ENCODE peak calls at places on chromosomes 6 and 20, in ten cellular contexts. Q is fibroblast of the aortic adventitia; C is ovary; L is DND-41; J is testis; S is CD8-positive, alpha-beta T cell; E is cardiac muscle cell; O is tibial artery; U is tibial nerve; A is dorsolateral prefrontal cortex. P is an unnamed sample.

GRCh38 chr20:36632147-36632486 is 13.9 kb downstream of the SLA2 start:
- DNase-seq in Q (no peak), C (no peak), L (no peak), J (no peak), S (no peak), E (no peak), O (no peak), U (no peak), A (no peak), P (no peak)

GRCh38 chr6:71727632-71728294 is 158.6 kb upstream of the RIMS1 start:
- DNase-seq in Q (no peak), C (no peak), L (no peak), J (no peak), S (no peak), E (peak; percentile 0), O (no peak), U (no peak), A (no peak), P (no peak)

GRCh38 chr20:18477821-18478220 is 10.6 kb downstream of the POLR3F start:
- DNase-seq in Q (no peak), C (no peak), L (no peak), J (no peak), S (no peak), E (no peak), O (no peak), U (no peak), A (no peak), P (no peak)

GRCh38 chr6:33815854-33816253 is 12.1 kb upstream of the MLN start:
- DNase-seq in Q (no peak), C (no peak), L (peak; percentile 46), J (no peak), S (no peak), E (peak; percentile 40), O (no peak), U (no peak), A (peak; percentile 40), P (no peak)

GRCh38 chr6:74362391-74362790 is 666.4 kb downstream of the CD109 start:
- DNase-seq in Q (no peak), C (no peak), L (no peak), J (no peak), S (no peak), E (no peak), O (no peak), U (no peak), A (no peak), P (no peak)

GRCh38 chr6:110033749-110034636 is 55.9 kb downstream of the GPR6 start:
- DNase-seq in Q (no peak), C (no peak), L (no peak), J (no peak), S (no peak), E (no peak), O (no peak), U (no peak), A (no peak), P (no peak)

GRCh38 chr20:14780508-14780907 is 443.1 kb upstream of the FLRT3 start:
- DNase-seq in Q (no peak), C (no peak), L (no peak), J (no peak), S (no peak), E (no peak), O (no peak), U (no peak), A (no peak), P (no peak)

GRCh38 chr6:134909701-134910595 is 40.0 kb downstream of the ALDH8A1 start:
- DNase-seq in Q (peak; percentile 54), C (no peak), L (no peak), J (no peak), S (no peak), E (peak; percentile 32), O (no peak), U (no peak), A (no peak), P (no peak)

GRCh38 chr6:101401792-101402617 is 8.5 kb downstream of the GRIK2 start:
- DNase-seq in Q (no peak), C (no peak), L (no peak), J (no peak), S (no peak), E (peak; percentile 20), O (no peak), U (no peak), A (peak; percentile 51), P (no peak)

GRCh38 chr6:13979284-13980171 is 54.8 kb downstream of the RNF182 start:
- DNase-seq in Q (no peak), C (no peak), L (no peak), J (no peak), S (no peak), E (no peak), O (no peak), U (no peak), A (no peak), P (no peak)

GRCh38 chr6:27650620-27651370 is 177.9 kb upstream of the ZNF184 start:
- DNase-seq in Q (peak; percentile 26), C (no peak), L (peak; percentile 18), J (no peak), S (no peak), E (peak; percentile 71), O (no peak), U (no peak), A (no peak), P (no peak)

GRCh38 chr6:110357696-110358535 is at the start of gene METTL24:
- DNase-seq in Q (no peak), C (peak; percentile 58), L (no peak), J (peak; percentile 24), S (peak; percentile 13), E (no peak), O (peak; percentile 66), U (no peak), A (no peak), P (no peak)

GRCh38 chr6:137717074-137718073 is 149.7 kb upstream of the TNFAIP3 start:
- DNase-seq in Q (no peak), C (no peak), L (peak; percentile 53), J (no peak), S (peak; percentile 57), E (no peak), O (no peak), U (no peak), A (no peak), P (no peak)

GRCh38 chr6:143180205-143180604 is 119.5 kb downstream of the AIG1 start:
- DNase-seq in Q (no peak), C (no peak), L (no peak), J (no peak), S (no peak), E (no peak), O (no peak), U (no peak), A (no peak), P (no peak)

GRCh38 chr6:143180860-143181259 is 120.2 kb downstream of the AIG1 start:
- DNase-seq in Q (peak; percentile 25), C (no peak), L (no peak), J (no peak), S (no peak), E (no peak), O (no peak), U (no peak), A (no peak), P (no peak)

GRCh38 chr6:143177706-143178105 is 117.0 kb downstream of the AIG1 start:
- DNase-seq in Q (no peak), C (no peak), L (no peak), J (no peak), S (no peak), E (no peak), O (no peak), U (no peak), A (no peak), P (no peak)

GRCh38 chr6:143176090-143177021 is 115.7 kb downstream of the AIG1 start:
- DNase-seq in Q (peak; percentile 86), C (no peak), L (peak; percentile 58), J (peak; percentile 63), S (no peak), E (peak; percentile 91), O (no peak), U (no peak), A (no peak), P (no peak)

DNA sequence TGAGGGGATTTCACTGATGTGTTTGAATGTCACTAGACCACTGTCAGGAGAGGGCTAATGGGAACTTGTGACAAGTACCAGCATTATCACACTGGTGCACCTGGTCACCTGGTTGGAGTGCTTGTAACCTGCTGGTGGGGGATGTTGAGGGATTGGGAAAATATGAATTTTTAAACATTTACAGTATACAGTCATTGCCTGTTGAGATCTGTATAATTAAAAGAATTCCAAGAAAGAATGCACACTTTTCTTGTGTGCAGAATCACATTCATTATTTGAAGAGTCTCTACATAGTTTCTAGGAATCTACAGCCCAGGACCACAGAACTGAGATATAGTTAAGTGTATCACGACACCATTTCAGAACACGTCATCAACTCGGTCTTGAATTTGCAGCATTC is 118.4 kb downstream of the AIG1 start:
- DNase-seq in Q (no peak), C (no peak), L (no peak), J (no peak), S (no peak), E (no peak), O (no peak), U (no peak), A (no peak), P (no peak)
- TF ChIP-seq CTCF in Q (no peak), C (no peak), L (no peak), J (no peak), S (no peak), E (no peak), O (no peak), U (no peak), A (no peak), P (no peak)

GRCh38 chr20:51758978-51759544 is 9.1 kb downstream of the ATP9A start:
- DNase-seq in Q (no peak), C (no peak), L (no peak), J (peak; percentile 41), S (no peak), E (peak; percentile 32), O (peak; percentile 73), U (no peak), A (peak; percentile 70), P (no peak)
- TF ChIP-seq CTCF in Q (no peak), C (no peak), L (no peak), J (no peak), S (no peak), E (no peak), O (no peak), U (no peak), A (no peak), P (no peak)

DNA sequence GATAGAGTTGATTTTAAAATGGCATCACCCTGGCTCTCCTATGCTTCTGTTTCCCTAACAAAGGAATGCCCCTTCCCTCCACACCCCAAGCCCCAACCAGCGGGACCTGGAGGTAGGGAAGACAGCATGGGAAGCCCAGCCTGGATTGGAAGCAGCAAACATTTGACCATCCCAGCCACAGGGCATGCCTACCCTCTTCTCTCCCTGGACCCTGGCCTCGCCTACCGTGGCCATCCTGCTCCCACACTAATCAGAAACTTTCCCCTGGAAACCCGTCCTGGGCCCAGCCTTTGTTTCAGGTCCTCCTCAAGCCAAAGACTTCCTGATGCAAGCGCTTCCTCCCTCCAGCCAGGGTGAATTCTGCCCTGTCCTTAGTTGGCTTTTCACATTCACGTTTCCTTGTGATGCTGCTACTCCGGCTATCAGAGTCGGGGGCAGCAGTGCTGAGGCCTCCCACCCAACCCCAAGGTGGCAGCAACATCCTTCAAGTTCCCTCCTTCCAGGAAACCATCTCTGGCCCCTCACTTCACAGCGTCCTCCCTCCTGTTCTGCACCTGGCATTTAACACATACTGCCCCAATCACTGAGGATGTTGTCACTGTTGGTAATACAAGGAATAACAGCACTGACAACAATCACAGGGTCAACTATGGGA is 18.2 kb upstream of the ANGPT4 start:
- DNase-seq in Q (no peak), C (no peak), L (no peak), J (no peak), S (no peak), E (no peak), O (peak; percentile 41), U (no peak), A (no peak), P (no peak)
- TF ChIP-seq CTCF in Q (no peak), C (no peak), L (no peak), J (no peak), S (no peak), E (no peak), O (no peak), U (no peak), A (no peak), P (no peak)

GRCh38 chr6:43853066-43853650 is 83.1 kb downstream of the VEGFA start:
- DNase-seq in Q (no peak), C (no peak), L (no peak), J (no peak), S (no peak), E (no peak), O (no peak), U (no peak), A (no peak), P (no peak)
- TF ChIP-seq CTCF in Q (no peak), C (no peak), L (no peak), J (no peak), S (no peak), E (no peak), O (no peak), U (no peak), A (no peak), P (no peak)

P was measured in prostate gland.